ENCODE peak calls at places on chromosomes 6 and 20, in seven cellular contexts. J, I, Q, K, V, U and X are unnamed samples.
A peak's percentile ranks its signal among the peaks of the same experiment; 100 is the strongest.

GRCh38 chr6:168640181-168640580 is 199.2 kb downstream of the SMOC2 start:
- DNase-seq in J (no peak), I (no peak), Q (no peak), K (no peak), V (no peak), U (no peak), X (no peak)

GRCh38 chr6:13091192-13091591 is 237.1 kb downstream of the TBC1D7 start:
- DNase-seq in J (no peak), I (no peak), Q (no peak), K (no peak), V (no peak), U (no peak), X (no peak)

GRCh38 chr20:896626-897025 is 19.5 kb downstream of the ANGPT4 start:
- DNase-seq in J (no peak), I (no peak), Q (no peak), K (no peak), V (no peak), U (no peak), X (no peak)

GRCh38 chr6:143485967-143486366 is 25.6 kb downstream of the FUCA2 start:
- DNase-seq in J (no peak), I (no peak), Q (no peak), K (no peak), V (no peak), U (no peak), X (no peak)

GRCh38 chr6:36820700-36821580 is 18.3 kb downstream of the CPNE5 start:
- DNase-seq in J (no peak), I (no peak), Q (no peak), K (no peak), V (no peak), U (no peak), X (peak; percentile 84)

GRCh38 chr6:81759782-81760181 is 7.3 kb upstream of the TENT5A start:
- DNase-seq in J (no peak), I (no peak), Q (no peak), K (no peak), V (no peak), U (no peak), X (no peak)

GRCh38 chr6:80872194-80872950 is 765.9 kb downstream of the BCKDHB start:
- DNase-seq in J (no peak), I (no peak), Q (no peak), K (no peak), V (no peak), U (no peak), X (no peak)

GRCh38 chr20:61127311-61128044 is 124.6 kb upstream of the CDH4 start:
- DNase-seq in J (no peak), I (no peak), Q (no peak), K (no peak), V (no peak), U (no peak), X (no peak)

GRCh38 chr6:129606664-129607063 is 103.3 kb downstream of the ARHGAP18 start:
- DNase-seq in J (no peak), I (no peak), Q (no peak), K (no peak), V (no peak), U (peak; percentile 59), X (no peak)

GRCh38 chr6:104639671-104640070 is 220.0 kb downstream of the HACE1 start:
- DNase-seq in J (no peak), I (no peak), Q (no peak), K (no peak), V (no peak), U (peak; percentile 21), X (no peak)

GRCh38 chr6:7879579-7879978 is 31.0 kb downstream of the TXNDC5 start:
- DNase-seq in J (no peak), I (no peak), Q (no peak), K (no peak), V (no peak), U (no peak), X (no peak)

GRCh38 chr20:38303908-38304379 is at the start of gene BPI:
- DNase-seq in J (no peak), I (no peak), Q (no peak), K (no peak), V (no peak), U (no peak), X (no peak)

GRCh38 chr6:160102956-160103824 is 18.4 kb upstream of the SLC22A1 start:
- DNase-seq in J (no peak), I (peak; percentile 45), Q (no peak), K (peak; percentile 45), V (no peak), U (no peak), X (peak; percentile 52)

DNA sequence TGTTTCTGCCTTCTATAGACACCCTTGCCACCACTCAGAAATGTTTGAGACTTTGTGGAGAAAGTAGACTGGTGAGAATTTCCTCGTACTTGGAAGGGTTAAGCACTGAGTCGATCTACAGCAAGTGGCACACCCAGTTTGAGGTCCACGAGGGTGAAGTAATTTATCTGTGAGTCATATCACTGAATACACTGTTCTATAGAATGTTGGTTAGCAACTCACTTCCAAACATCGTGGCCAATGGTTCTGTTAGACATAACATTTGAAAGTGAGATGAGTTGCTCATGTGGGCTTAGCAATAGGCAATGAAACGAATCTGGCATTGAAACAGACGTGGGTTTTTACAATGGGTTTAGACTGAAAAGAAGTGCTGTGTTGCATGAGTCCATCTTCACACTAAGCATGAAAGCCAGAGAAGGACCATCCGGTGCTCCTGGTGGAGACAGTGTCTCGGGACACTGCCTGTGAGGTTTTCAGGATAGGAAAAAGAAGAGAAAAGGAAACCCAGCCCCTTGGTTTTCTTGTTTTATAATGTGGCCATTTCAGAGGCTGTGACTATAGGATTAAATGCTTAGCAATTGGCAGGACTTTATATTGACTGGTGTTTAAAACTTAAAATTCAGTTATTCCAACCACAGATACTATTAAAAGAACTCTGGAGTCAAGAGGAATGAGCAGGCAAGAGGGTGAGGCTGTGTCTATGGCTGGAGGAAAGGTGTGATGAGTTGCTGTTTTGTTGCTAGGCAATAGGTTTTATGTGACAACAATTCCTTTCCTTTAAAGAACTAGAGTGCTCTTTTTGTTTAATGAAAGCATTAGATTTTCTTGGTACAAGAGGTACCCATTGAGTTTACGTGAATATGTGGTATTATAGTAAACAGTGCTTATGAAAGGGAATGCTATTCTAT is 31.0 kb upstream of the EZR start:
- DNase-seq in J (no peak), I (peak; percentile 84), Q (no peak), K (no peak), V (no peak), U (no peak), X (peak; percentile 64)
- TF ChIP-seq TAF1 in J (no peak), I (no peak), Q (no peak), K (no peak), V (no peak), U (no peak), X (no peak)

DNA sequence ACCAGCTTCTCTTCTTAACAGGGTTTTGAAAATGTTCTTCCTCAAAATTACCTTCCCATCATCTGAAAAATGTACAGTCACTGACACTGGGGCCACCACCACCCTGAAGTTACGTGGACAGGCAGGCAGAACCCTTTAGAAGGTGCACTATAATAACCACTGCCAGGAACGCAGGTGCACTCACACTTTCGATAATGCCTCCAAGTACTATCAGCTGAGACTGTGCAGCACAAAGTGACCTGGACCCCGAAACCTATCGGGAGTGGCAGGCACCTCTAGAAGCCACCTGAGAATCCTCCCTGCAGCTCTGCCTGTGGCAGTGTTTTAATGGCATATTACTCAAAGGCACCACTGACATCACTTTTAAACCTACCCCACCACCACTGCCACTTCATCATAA is 66.4 kb downstream of the TRERF1 start:
- DNase-seq in J (no peak), I (no peak), Q (no peak), K (no peak), V (no peak), U (no peak), X (no peak)
- TF ChIP-seq TAF1 in J (no peak), I (no peak), Q (no peak), K (no peak), V (no peak), U (no peak), X (no peak)

DNA sequence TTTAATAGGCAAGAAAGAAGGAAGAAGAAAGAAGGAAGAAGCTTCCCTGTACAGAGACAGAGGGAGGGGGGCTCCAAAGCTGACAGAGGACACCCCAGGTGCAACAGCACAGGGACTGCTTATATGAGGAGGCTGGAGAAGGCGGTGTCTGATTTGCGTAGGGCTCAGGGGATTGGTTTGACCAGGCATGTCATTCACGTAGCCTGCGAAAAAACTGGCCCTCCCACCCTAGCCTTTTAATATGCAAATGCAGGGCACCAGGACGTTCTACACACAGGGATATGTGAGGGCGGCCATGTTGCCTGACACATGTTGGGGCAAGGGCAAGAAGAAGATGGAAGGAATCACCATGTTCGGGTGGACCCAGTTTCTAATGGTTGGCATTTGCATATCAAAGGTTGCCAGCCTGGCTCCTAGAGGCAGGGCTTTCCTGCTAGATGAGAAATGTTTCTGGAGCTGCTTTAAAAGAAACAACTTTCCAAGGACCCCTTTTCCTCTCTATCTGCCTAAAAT is 305.4 kb upstream of the CDYL start:
- DNase-seq in J (no peak), I (no peak), Q (no peak), K (no peak), V (no peak), U (no peak), X (no peak)
- TF ChIP-seq TAF1 in J (no peak), I (no peak), Q (no peak), K (no peak), V (no peak), U (no peak), X (no peak)

GRCh38 chr6:161682982-161683381 is 409.1 kb upstream of the AGPAT4 start:
- DNase-seq in J (no peak), I (no peak), Q (no peak), K (no peak), V (no peak), U (no peak), X (no peak)
- TF ChIP-seq TAF1 in J (no peak), I (no peak), Q (no peak), K (no peak), V (no peak), U (no peak), X (no peak)